ENCODE peak calls at places on chromosomes 6 and 20, in six cellular contexts. F, W, Y, P, U and B are unnamed samples.

GRCh38 chr20:44576297-44576696 is 6.1 kb upstream of the PKIG start:
- DNase-seq in F (no peak), Y (peak; percentile 44), U (no peak), P (no peak), W (peak; percentile 52), B (no peak)

GRCh38 chr20:40056186-40056585 is 632.9 kb downstream of the MAFB start:
- DNase-seq in Y (no peak), P (no peak), F (no peak), W (no peak), U (no peak), B (no peak)

GRCh38 chr6:8803181-8803760 is 367.9 kb upstream of the SLC35B3 start:
- DNase-seq in W (no peak), U (no peak), F (no peak), P (no peak), Y (no peak), B (no peak)

GRCh38 chr6:141598487-141598886 is 534.2 kb upstream of the GJE1 start:
- DNase-seq in P (no peak), Y (no peak), W (no peak), U (no peak), F (no peak), B (no peak)

GRCh38 chr6:52712136-52712535 is 41.2 kb downstream of the TMEM14A start:
- DNase-seq in W (no peak), Y (no peak), F (no peak), P (no peak), U (no peak), B (no peak)

GRCh38 chr6:111417181-111417585 is 65.8 kb downstream of the REV3L start:
- DNase-seq in U (peak; percentile 19), Y (no peak), F (no peak), W (no peak), P (no peak), B (peak; percentile 53)

GRCh38 chr6:53961679-53962370 is 149.4 kb upstream of the MLIP start:
- DNase-seq in F (no peak), U (peak; percentile 69), W (no peak), Y (no peak), P (no peak), B (no peak)

GRCh38 chr6:24344981-24345380 is 12.9 kb downstream of the DCDC2 start:
- DNase-seq in Y (no peak), U (no peak), W (no peak), F (no peak), P (no peak), B (no peak)

GRCh38 chr6:35663001-35663400 is 25.7 kb downstream of the FKBP5 start:
- DNase-seq in W (no peak), F (no peak), Y (no peak), P (peak; percentile 47), U (peak; percentile 11), B (no peak)

GRCh38 chr20:13336308-13337089 is 115.4 kb downstream of the ISM1 start:
- DNase-seq in Y (peak; percentile 5), P (no peak), U (no peak), F (no peak), W (no peak), B (no peak)

GRCh38 chr6:138454976-138455706 is 44.2 kb downstream of the NHSL1 start:
- DNase-seq in W (no peak), F (peak; percentile 60), Y (no peak), U (no peak), P (no peak), B (no peak)

GRCh38 chr6:152220785-152221184 is 413.3 kb downstream of the ESR1 start:
- DNase-seq in Y (no peak), W (no peak), P (no peak), F (no peak), U (no peak), B (no peak)

GRCh38 chr6:143299253-143300166 is 151.0 kb downstream of the ADAT2 start:
- DNase-seq in F (no peak), Y (no peak), P (no peak), U (no peak), W (no peak), B (no peak)

GRCh38 chr6:2111162-2111677 is 134.2 kb downstream of the GMDS start:
- DNase-seq in U (no peak), W (no peak), F (peak; percentile 11), P (peak; percentile 48), Y (no peak), B (no peak)

GRCh38 chr6:73085362-73085975 is 139.8 kb downstream of the KHDC1L start:
- DNase-seq in W (no peak), P (no peak), Y (no peak), F (no peak), U (peak; percentile 17), B (no peak)

GRCh38 chr6:80607814-80608391 is 501.4 kb downstream of the BCKDHB start:
- DNase-seq in P (peak; percentile 64), W (no peak), U (no peak), Y (peak; percentile 41), F (no peak), B (no peak)

GRCh38 chr6:134466751-134467525 is 149.0 kb upstream of the SGK1 start:
- DNase-seq in U (no peak), Y (no peak), W (no peak), F (no peak), P (no peak), B (no peak)

GRCh38 chr20:46139908-46140482 is 21.9 kb downstream of the CD40 start:
- DNase-seq in F (no peak), U (no peak), W (no peak), Y (no peak), P (no peak), B (no peak)

GRCh38 chr6:44386929-44387345 is 569 bp upstream of the CDC5L start:
- DNase-seq in U (no peak), P (no peak), W (no peak), Y (no peak), F (no peak), B (no peak)

GRCh38 chr6:135228486-135228885 is 47.4 kb downstream of the MYB start:
- DNase-seq in Y (no peak), F (no peak), U (no peak), P (no peak), W (no peak), B (no peak)

GRCh38 chr6:157649311-157650260 is 173.5 kb upstream of the SNX9 start:
- DNase-seq in F (no peak), Y (no peak), W (no peak), U (no peak), P (no peak), B (peak; percentile 26)

GRCh38 chr6:143553337-143553736 is 41.8 kb upstream of the FUCA2 start:
- DNase-seq in F (no peak), U (no peak), Y (no peak), P (no peak), W (no peak), B (no peak)

GRCh38 chr6:21747441-21747840 is 153.9 kb downstream of the SOX4 start:
- DNase-seq in F (no peak), P (no peak), Y (no peak), W (no peak), U (no peak), B (no peak)

GRCh38 chr6:1387632-1388031 is 1.7 kb upstream of the FOXF2 start:
- DNase-seq in P (no peak), U (no peak), F (no peak), Y (no peak), W (no peak), B (no peak)

GRCh38 chr6:167493961-167494697 is 169.2 kb downstream of the TTLL2 start:
- DNase-seq in U (no peak), F (no peak), W (no peak), Y (no peak), P (no peak), B (no peak)

GRCh38 chr6:43771858-43772570 is 2.0 kb downstream of the VEGFA start:
- DNase-seq in P (no peak), U (peak; percentile 51), F (peak; percentile 54), Y (peak; percentile 39), W (peak; percentile 77), B (peak; percentile 76)

GRCh38 chr20:44501448-44501847 is 20.4 kb downstream of the SERINC3 start:
- DNase-seq in U (no peak), Y (no peak), P (no peak), F (no peak), W (no peak), B (no peak)

GRCh38 chr6:158322724-158323560 is 10.7 kb downstream of the TULP4 start:
- DNase-seq in Y (no peak), F (no peak), U (no peak), P (no peak), W (no peak), B (no peak)

GRCh38 chr6:138817799-138818198 is 21.9 kb downstream of the ECT2L start:
- DNase-seq in Y (no peak), U (peak; percentile 8), F (no peak), W (no peak), P (no peak), B (no peak)

GRCh38 chr20:63567382-63568169 is 6.5 kb downstream of the HELZ2 start:
- DNase-seq in U (no peak), W (no peak), Y (no peak), F (no peak), P (no peak), B (no peak)

GRCh38 chr20:44540834-44541233 is 19.0 kb upstream of the SERINC3 start:
- DNase-seq in P (no peak), F (no peak), Y (no peak), W (no peak), U (no peak), B (no peak)

GRCh38 chr6:170347091-170347490 is 40.5 kb downstream of the FAM120B start:
- DNase-seq in F (no peak), W (no peak), U (no peak), P (no peak), Y (no peak), B (no peak)

GRCh38 chr6:63272397-63272796 is 47.4 kb downstream of the LGSN start:
- DNase-seq in P (no peak), W (no peak), Y (peak; percentile 40), U (peak; percentile 51), F (no peak), B (no peak)

GRCh38 chr20:5788385-5788895 is 38.2 kb downstream of the SHLD1 start:
- DNase-seq in W (peak; percentile 78), Y (peak; percentile 87), U (peak; percentile 91), F (peak; percentile 74), P (peak; percentile 47), B (peak; percentile 83)

GRCh38 chr20:20549699-20550098 is 162.7 kb downstream of the RALGAPA2 start:
- DNase-seq in P (no peak), F (no peak), Y (no peak), W (no peak), U (no peak), B (no peak)